ENCODE peak calls at places on chromosome 14, in six cellular contexts. G is Panc1, D is psoas muscle, H is GM23248, R is mucosa of descending colon, E is A549. J is an unnamed sample. For H3K9me3 and H3K4me1, the result is how much of the 10 kb centered on the place peaks cover.

GRCh38 chr14:32824195-32824594 is 114.5 kb upstream of the NPAS3 start:
- DNase-seq in E (no peak), G (no peak), R (no peak), H (no peak), D (no peak), J (no peak)

GRCh38 chr14:71271166-71271945 is 364.1 kb downstream of the PCNX1 start:
- DNase-seq in E (no peak), G (no peak), H (no peak), R (no peak), D (no peak), J (no peak)

GRCh38 chr14:78143489-78144145 is 26.6 kb upstream of the NRXN3 start:
- DNase-seq in E (peak), G (no peak), D (no peak), R (no peak), H (peak), J (no peak)

GRCh38 chr14:74595006-74595735 is 16.9 kb downstream of the LTBP2 start:
- DNase-seq in D (peak), G (no peak), E (no peak), H (peak), R (peak), J (peak)

GRCh38 chr14:80393766-80394165 is 182.5 kb upstream of the DIO2 start:
- DNase-seq in H (no peak), D (no peak), G (no peak), E (no peak), R (no peak), J (no peak)

GRCh38 chr14:24436355-24437019 is 6.1 kb downstream of the SDR39U1 start:
- DNase-seq in G (no peak), E (peak), D (no peak), H (peak), R (no peak), J (peak)

GRCh38 chr14:54597795-54598443 is 31.0 kb downstream of the SAMD4A start:
- DNase-seq in H (peak), R (no peak), D (no peak), E (no peak), G (no peak), J (no peak)

GRCh38 chr14:58598028-58598850 is 39.5 kb upstream of the DACT1 start:
- DNase-seq in H (no peak), D (no peak), E (no peak), G (no peak), R (no peak), J (no peak)

GRCh38 chr14:20559461-20559904 is 1.4 kb downstream of the RNASE9 start:
- DNase-seq in E (no peak), R (no peak), H (no peak), D (no peak), G (no peak), J (no peak)
- H3K4me3 ChIP-seq in E (no peak), R (no peak), H (no peak), D (no peak), G (no peak), J (no peak)

GRCh38 chr14:97798204-97798603 is 1001.0 kb downstream of the VRK1 start:
- DNase-seq in H (no peak), D (no peak), E (no peak), R (no peak), G (no peak), J (no peak)

GRCh38 chr14:97802430-97802829 is 1005.2 kb downstream of the VRK1 start:
- DNase-seq in R (no peak), D (no peak), E (no peak), G (no peak), H (no peak), J (no peak)

GRCh38 chr14:97791072-97791471 is 993.9 kb downstream of the VRK1 start:
- DNase-seq in H (no peak), G (no peak), E (no peak), D (no peak), R (no peak), J (no peak)

GRCh38 chr14:97791906-97792305 is 994.7 kb downstream of the VRK1 start:
- DNase-seq in R (no peak), G (no peak), D (no peak), E (no peak), H (no peak), J (no peak)

DNA sequence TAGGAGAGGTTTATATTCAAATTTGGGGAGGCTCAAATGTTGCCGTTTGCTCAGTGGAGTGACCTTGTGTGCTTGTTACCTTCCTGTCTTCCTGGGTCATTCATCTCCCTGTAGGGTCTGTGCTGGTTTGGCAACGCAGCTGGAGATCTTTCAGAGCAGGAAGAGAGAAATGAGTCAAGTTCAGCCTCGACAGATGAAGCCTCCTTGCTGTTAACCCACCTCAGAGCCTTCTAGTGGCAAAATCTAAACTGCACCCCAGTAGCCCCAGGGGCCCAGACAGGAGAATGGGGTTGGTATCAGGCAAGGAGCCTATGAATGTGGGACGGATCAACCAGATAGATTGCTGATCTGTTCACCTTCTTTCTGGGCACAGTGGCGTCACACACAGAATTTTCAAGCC is 999.3 kb downstream of the VRK1 start:
- DNase-seq in E (no peak), H (no peak), D (no peak), G (no peak), R (no peak), J (no peak)
- H3K9me3 ChIP-seq in E (under half), H (under half), D (under half), G (under half), R (under half), J (under half)

DNA sequence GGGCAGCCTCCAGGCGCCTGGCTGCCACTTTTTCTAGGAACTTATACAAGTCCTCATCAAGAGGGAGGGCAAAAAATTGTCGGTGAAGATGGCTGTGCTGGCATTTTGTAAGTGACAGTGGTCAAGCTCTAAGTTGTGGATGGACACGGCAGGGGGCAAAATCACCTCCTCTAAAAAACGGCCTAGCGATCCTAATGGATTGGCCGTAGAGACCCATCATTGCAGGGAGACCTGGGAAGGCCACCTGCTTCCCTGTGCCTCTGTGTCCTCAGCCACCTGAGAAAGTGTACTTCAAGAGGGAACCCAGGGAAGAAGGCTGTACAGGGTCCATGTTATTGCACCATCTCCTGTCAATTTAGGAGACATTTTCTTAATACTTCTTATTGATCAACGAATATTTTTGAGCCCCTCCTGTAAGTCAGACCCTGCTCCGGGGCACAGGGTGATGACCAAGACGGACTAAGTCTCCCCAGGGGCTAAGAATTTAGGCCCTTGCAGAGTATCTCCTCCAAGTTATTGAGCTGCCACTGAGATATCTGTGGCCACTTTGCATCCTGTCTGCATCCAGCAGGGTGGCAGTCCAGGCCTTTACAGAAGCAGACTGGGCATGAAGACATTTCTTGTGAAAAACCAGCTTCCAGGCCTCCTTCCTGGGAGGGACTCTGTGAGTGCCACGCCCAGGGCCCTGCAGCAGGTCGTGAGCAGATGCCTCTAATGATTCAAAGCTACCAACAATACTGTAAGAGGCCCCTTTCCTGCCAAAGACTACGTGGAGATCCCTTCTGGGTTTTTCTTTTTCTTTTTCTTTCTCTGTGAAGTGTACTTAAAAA is 40.5 kb downstream of the PSMA6 start:
- DNase-seq in D (no peak), R (peak), G (no peak), E (no peak), H (peak), J (no peak)
- H3K4me1 ChIP-seq in D (under half), R (half or more), G (half or more), E (half or more), H (under half), J (under half)

DNA sequence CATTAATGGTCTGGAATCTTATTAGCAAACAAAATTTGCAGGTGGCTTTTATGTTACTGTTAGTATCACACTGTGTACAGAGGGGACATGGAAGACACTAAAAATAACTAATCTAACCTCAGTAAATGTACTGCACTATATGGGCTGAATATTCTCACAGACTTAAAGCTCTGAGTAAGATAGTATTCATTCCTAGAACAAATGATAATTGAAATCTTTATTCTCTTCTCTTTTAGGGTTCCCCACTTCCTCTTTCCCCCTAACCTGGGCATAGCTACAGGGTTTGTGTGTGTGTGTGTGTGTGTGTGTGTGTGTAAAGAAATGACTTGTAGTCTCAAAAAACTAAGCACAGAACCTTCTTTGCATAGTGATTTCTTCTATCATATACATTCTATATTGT is 21.4 kb upstream of the HECTD1 start:
- DNase-seq in E (no peak), D (no peak), R (no peak), G (no peak), H (no peak), J (no peak)
- H3K4me3 ChIP-seq in E (peak), D (no peak), R (no peak), G (no peak), H (no peak), J (no peak)

DNA sequence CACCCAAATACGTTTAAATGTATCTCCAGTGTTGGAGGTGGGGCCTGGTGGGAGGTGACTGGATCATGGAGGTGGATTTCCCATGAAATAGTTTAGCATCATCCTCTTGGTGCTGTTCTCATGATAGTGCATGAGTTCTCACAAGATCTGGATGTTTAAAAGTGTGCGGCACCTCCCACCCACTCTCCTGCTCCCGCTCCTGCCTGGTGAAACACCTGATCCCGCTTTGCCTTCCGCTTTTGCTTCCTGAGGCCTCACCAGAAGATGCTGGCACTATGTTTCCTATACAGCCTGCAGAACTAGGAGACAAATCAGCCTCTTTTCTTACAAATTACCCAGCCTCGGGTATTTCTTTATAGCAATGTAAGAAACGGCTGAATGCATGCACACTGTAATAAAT is 20.1 kb downstream of the EIF5 start:
- DNase-seq in G (no peak), H (no peak), D (no peak), R (no peak), E (no peak), J (no peak)
- H3K9me3 ChIP-seq in G (under half), H (under half), D (under half), R (under half), E (under half), J (under half)

GRCh38 chr14:99527026-99527425 is 45.8 kb downstream of the CCNK start:
- DNase-seq in D (no peak), E (no peak), H (no peak), R (no peak), G (no peak), J (no peak)
- H3K4me1 ChIP-seq in D (under half), E (half or more), H (under half), R (under half), G (half or more), J (half or more)

GRCh38 chr14:29144598-29144997 is 378.0 kb downstream of the FOXG1 start:
- DNase-seq in G (no peak), H (peak), R (no peak), E (no peak), D (no peak), J (no peak)

GRCh38 chr14:29140059-29140458 is 373.5 kb downstream of the FOXG1 start:
- DNase-seq in G (no peak), H (no peak), R (no peak), D (no peak), E (no peak), J (no peak)
- H3K4me3 ChIP-seq in G (no peak), H (no peak), R (no peak), D (no peak), E (no peak), J (no peak)

DNA sequence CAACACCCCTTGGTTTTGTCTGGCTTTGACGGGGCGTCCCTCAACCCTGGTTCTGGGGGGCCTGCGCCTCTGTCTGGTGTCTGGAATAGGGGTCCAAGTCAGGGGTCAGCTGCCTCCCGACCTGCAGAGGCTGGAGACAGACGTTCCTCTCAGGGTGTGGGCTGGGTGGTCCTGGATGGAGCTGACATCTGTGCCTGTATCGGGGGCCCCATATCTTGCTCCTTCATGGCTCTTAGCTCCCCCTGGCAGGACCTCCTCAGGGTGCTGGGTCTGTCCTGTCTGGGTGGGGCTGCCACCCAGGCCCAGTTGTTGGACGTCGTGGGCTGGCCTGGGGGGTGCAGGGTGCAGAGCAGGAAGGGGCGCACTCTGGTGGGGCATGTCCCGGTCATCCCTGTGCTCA is 374.8 kb downstream of the TMEM121 start:
- DNase-seq in E (no peak), R (no peak), G (no peak), D (no peak), H (no peak), J (no peak)
- H3K9me3 ChIP-seq in E (under half), R (under half), G (under half), D (under half), H (under half), J (under half)